ENCODE peak calls at places on chromosomes 11 and 22, in eight cellular contexts. One of them, this sample, is unnamed.

GRCh38 chr11:12187399-12187798 is 77.0 kb downstream of the MICAL2 start:
- DNase-seq in AG09309: no peak
- DNase-seq in endothelial cell of umbilical vein: no peak
- DNase-seq in OCI-LY7: no peak
- DNase-seq in MV-4-11: peak
- DNase-seq in SW 1271: no peak
- DNase-seq in tibial artery: no peak
- DNase-seq in iris pigment epithelial cell: no peak
- DNase-seq in this sample: no peak

GRCh38 chr11:97118756-97119155 is 728.9 kb downstream of the JRKL start:
- DNase-seq in endothelial cell of umbilical vein: no peak
- DNase-seq in OCI-LY7: no peak
- DNase-seq in AG09309: no peak
- DNase-seq in iris pigment epithelial cell: no peak
- DNase-seq in tibial artery: no peak
- DNase-seq in SW 1271: no peak
- DNase-seq in MV-4-11: no peak
- DNase-seq in this sample: no peak

GRCh38 chr11:130171534-130171933 is 12.0 kb downstream of the ST14 start:
- DNase-seq in SW 1271: no peak
- DNase-seq in MV-4-11: peak
- DNase-seq in OCI-LY7: no peak
- DNase-seq in iris pigment epithelial cell: no peak
- DNase-seq in endothelial cell of umbilical vein: no peak
- DNase-seq in tibial artery: no peak
- DNase-seq in AG09309: no peak
- DNase-seq in this sample: no peak

GRCh38 chr11:2520736-2521035 is 75.9 kb downstream of the KCNQ1 start:
- DNase-seq in SW 1271: no peak
- DNase-seq in endothelial cell of umbilical vein: no peak
- DNase-seq in AG09309: no peak
- DNase-seq in OCI-LY7: no peak
- DNase-seq in tibial artery: no peak
- DNase-seq in MV-4-11: no peak
- DNase-seq in iris pigment epithelial cell: no peak
- DNase-seq in this sample: no peak

GRCh38 chr22:44181912-44182590 is 1.3 kb downstream of the PARVG start:
- DNase-seq in SW 1271: no peak
- DNase-seq in OCI-LY7: no peak
- DNase-seq in tibial artery: no peak
- DNase-seq in AG09309: no peak
- DNase-seq in MV-4-11: no peak
- DNase-seq in endothelial cell of umbilical vein: no peak
- DNase-seq in iris pigment epithelial cell: no peak
- DNase-seq in this sample: no peak

GRCh38 chr11:93740802-93741093 is 547 bp downstream of the TAF1D start:
- DNase-seq in endothelial cell of umbilical vein: peak
- DNase-seq in iris pigment epithelial cell: peak
- DNase-seq in OCI-LY7: peak
- DNase-seq in SW 1271: peak
- DNase-seq in tibial artery: peak
- DNase-seq in AG09309: peak
- DNase-seq in MV-4-11: peak
- DNase-seq in this sample: peak

GRCh38 chr11:62267576-62267975 is 2.4 kb upstream of the SCGB2A2 start:
- DNase-seq in MV-4-11: no peak
- DNase-seq in endothelial cell of umbilical vein: no peak
- DNase-seq in iris pigment epithelial cell: peak
- DNase-seq in OCI-LY7: no peak
- DNase-seq in AG09309: no peak
- DNase-seq in tibial artery: no peak
- DNase-seq in SW 1271: no peak
- DNase-seq in this sample: no peak

GRCh38 chr11:2302280-2302843 is 549 bp downstream of the TSPAN32 start:
- DNase-seq in SW 1271: no peak
- DNase-seq in MV-4-11: peak
- DNase-seq in AG09309: no peak
- DNase-seq in endothelial cell of umbilical vein: no peak
- DNase-seq in tibial artery: no peak
- DNase-seq in OCI-LY7: no peak
- DNase-seq in iris pigment epithelial cell: no peak
- DNase-seq in this sample: no peak

GRCh38 chr11:94595061-94595460 is 27.9 kb downstream of the PIWIL4 start:
- DNase-seq in MV-4-11: no peak
- DNase-seq in SW 1271: no peak
- DNase-seq in AG09309: no peak
- DNase-seq in tibial artery: no peak
- DNase-seq in endothelial cell of umbilical vein: no peak
- DNase-seq in iris pigment epithelial cell: no peak
- DNase-seq in OCI-LY7: peak
- DNase-seq in this sample: no peak